ENCODE peak calls at places on chromosomes 16 and 17, in nine cellular contexts. X is Karpas-422, Y is DND-41, J is colonic mucosa, W is A549, D is mucosa of descending colon, B is SK-N-SH, S is RWPE2, P is uterus. C is an unnamed sample.

GRCh38 chr17:82843904-82844640 is 4.2 kb upstream of the ZNF750 start:
- DNase-seq in Y (no peak), W (no peak), J (no peak), B (no peak), D (peak; percentile 18), X (no peak), P (no peak), S (peak; percentile 50), C (no peak)

GRCh38 chr16:89374393-89374948 is 115.9 kb downstream of the ANKRD11 start:
- DNase-seq in B (peak; percentile 79), Y (no peak), S (no peak), P (no peak), D (no peak), J (no peak), X (no peak), W (peak; percentile 31), C (no peak)

GRCh38 chr17:16068323-16068722 is 68.7 kb downstream of the TTC19 start:
- DNase-seq in S (no peak), Y (no peak), P (no peak), X (no peak), J (no peak), W (no peak), B (no peak), D (no peak), C (no peak)

GRCh38 chr16:67164599-67165061 is at the start of gene HSF4:
- DNase-seq in P (no peak), W (no peak), J (peak; percentile 78), Y (no peak), D (peak; percentile 84), S (no peak), X (no peak), B (peak; percentile 81), C (no peak)

GRCh38 chr16:20735504-20735903 is 6.1 kb downstream of the THUMPD1 start:
- DNase-seq in Y (no peak), P (no peak), S (no peak), W (no peak), J (no peak), B (no peak), D (no peak), X (no peak), C (no peak)

GRCh38 chr16:56513972-56514371 is 5.9 kb downstream of the BBS2 start:
- DNase-seq in Y (peak; percentile 59), J (peak; percentile 56), W (peak; percentile 81), D (peak; percentile 30), X (peak; percentile 83), B (peak; percentile 37), S (no peak), P (peak; percentile 49), C (peak; percentile 63)

GRCh38 chr17:2215616-2216364 is 87.8 kb downstream of the SMG6 start:
- DNase-seq in W (no peak), B (peak; percentile 79), J (peak; percentile 57), D (peak; percentile 63), X (peak; percentile 91), P (peak; percentile 89), S (no peak), Y (peak; percentile 92), C (peak; percentile 91)

GRCh38 chr16:87680272-87680644 is 78.0 kb downstream of the JPH3 start:
- DNase-seq in D (no peak), S (no peak), P (no peak), J (no peak), B (no peak), W (no peak), X (no peak), Y (no peak), C (no peak)

GRCh38 chr17:82531431-82531881 is 11.9 kb downstream of the FOXK2 start:
- DNase-seq in B (no peak), X (no peak), P (no peak), Y (no peak), W (no peak), D (no peak), J (no peak), S (no peak), C (no peak)

GRCh38 chr17:65547253-65547670 is 14.2 kb downstream of the AXIN2 start:
- DNase-seq in X (no peak), Y (no peak), D (peak; percentile 90), J (peak; percentile 95), S (no peak), W (peak; percentile 62), P (peak; percentile 58), B (no peak), C (no peak)

GRCh38 chr16:87464691-87465300 is 28.0 kb downstream of the ZCCHC14 start:
- DNase-seq in J (peak; percentile 58), B (peak; percentile 58), X (no peak), S (no peak), P (peak; percentile 80), Y (peak; percentile 28), W (no peak), D (peak; percentile 51), C (peak; percentile 17)

GRCh38 chr17:71801301-71801700 is 319.5 kb upstream of the SOX9 start:
- DNase-seq in Y (no peak), D (no peak), X (no peak), W (no peak), J (no peak), B (no peak), P (no peak), S (no peak), C (no peak)

GRCh38 chr16:15829460-15829859 is 27.4 kb downstream of the MYH11 start:
- DNase-seq in X (no peak), P (peak; percentile 88), Y (no peak), S (no peak), D (peak; percentile 46), J (peak; percentile 34), B (no peak), W (no peak), C (no peak)

GRCh38 chr16:23843143-23843542 is 7.4 kb downstream of the PRKCB start:
- DNase-seq in D (no peak), W (no peak), X (peak; percentile 89), S (no peak), J (no peak), P (no peak), B (no peak), Y (no peak), C (no peak)

DNA sequence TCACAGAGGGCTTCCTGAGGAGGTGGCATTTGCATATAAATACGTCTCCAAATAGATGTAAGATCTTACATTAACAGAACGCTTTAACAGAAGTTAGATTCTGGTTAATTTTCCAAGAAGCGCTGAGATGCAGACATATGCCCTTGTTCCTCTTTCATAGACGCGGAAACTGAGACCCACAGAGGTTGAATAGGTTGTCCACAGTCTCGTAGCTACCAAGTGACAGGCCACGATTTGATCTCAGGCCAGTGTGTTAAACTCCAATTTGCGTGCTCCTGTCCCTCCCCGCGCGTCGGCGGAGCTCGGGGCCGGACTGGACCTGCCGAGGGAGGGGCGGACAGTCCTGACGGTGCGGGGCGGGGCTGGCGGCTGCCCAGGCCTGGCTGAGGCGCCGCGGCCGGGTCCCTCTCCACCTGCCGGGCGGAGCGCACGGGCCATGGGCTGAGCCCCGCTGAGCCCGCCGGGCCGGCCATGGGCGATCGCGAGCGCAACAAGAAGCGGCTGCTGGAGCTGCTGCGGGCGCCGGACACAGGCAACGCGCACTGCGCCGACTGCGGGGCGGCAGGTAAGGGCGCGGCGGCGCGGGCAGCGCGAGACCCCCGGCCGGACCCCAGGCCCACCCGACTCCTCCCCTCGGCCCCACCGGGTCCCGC is at the start of gene ADAP2:
- DNase-seq in Y (no peak), W (peak; percentile 51), P (no peak), D (peak; percentile 83), X (peak; percentile 75), B (peak; percentile 69), S (no peak), J (peak; percentile 62), C (no peak)
- H3K4me3 ChIP-seq in Y (no peak within 1 kb of the TSS), W (peak within 1 kb of the TSS; percentile 62), P (peak within 1 kb of the TSS; percentile 12), D (peak within 1 kb of the TSS; percentile 22), X (peak within 1 kb of the TSS; percentile 64), B (peak within 1 kb of the TSS; percentile 39), S (peak within 1 kb of the TSS; percentile 27), J (peak within 1 kb of the TSS; percentile 59), C (no peak within 1 kb of the TSS)

GRCh38 chr16:61862221-61862620 is 174.0 kb downstream of the CDH8 start:
- DNase-seq in P (no peak), X (no peak), B (no peak), S (no peak), J (no peak), W (no peak), D (no peak), Y (no peak), C (no peak)
- H3K4me3 ChIP-seq in P (no peak overlapping the region), X (no peak overlapping the region), B (no peak overlapping the region), S (no peak overlapping the region), J (no peak overlapping the region), W (no peak overlapping the region), D (no peak overlapping the region), Y (no peak overlapping the region), C (no peak overlapping the region)

DNA sequence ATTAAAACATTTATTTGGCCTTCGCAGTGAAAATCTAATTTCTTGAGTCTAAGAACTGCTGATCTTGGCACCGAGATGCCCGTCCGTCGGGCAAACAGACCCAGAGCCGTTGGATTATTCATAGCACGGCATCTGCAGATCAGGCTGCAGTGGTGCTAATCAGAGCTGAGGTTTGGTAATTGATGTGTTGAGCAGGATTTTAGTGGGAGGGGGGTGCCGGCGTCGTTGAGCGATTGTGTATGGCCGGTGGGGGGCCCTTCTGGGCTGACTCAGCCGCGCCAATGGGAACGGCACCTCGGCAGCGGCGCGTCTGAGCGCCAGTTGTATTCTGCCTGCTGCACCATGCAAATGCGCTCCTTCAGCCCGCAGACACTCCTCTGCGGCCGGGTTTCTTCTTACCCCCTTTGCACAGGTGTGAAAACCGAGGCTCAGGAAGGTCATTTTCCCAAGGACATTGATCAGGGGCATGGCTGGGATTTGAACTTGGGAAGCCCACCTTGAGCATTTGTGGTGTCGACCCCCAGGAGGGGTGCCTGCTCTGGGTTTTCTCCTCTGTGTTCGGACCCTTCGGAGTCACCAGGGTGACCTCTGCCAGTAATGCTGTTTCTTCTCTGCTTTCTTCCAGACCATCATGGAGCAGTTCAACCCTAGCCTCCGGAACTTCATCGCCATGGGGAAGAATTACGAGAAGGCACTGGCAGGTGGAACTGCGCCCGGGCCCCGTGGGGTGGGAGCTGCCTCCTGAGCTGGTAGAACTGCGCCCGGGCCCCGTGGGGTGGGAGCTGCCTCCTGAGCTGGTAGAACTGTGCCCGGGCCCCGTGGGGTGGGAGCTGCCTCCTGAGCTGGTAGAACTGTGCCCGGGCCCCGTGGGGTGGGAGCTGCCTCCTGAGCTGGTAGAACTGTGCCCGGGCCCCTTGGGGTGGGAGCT is 18.4 kb downstream of the BAIAP2 start:
- DNase-seq in J (no peak), P (no peak), S (no peak), B (peak; percentile 65), D (no peak), W (no peak), Y (no peak), X (no peak), C (no peak)
- H3K4me3 ChIP-seq in J (no peak overlapping the region), P (no peak overlapping the region), S (no peak overlapping the region), B (no peak overlapping the region), D (no peak overlapping the region), W (no peak overlapping the region), Y (no peak overlapping the region), X (no peak overlapping the region), C (no peak overlapping the region)

DNA sequence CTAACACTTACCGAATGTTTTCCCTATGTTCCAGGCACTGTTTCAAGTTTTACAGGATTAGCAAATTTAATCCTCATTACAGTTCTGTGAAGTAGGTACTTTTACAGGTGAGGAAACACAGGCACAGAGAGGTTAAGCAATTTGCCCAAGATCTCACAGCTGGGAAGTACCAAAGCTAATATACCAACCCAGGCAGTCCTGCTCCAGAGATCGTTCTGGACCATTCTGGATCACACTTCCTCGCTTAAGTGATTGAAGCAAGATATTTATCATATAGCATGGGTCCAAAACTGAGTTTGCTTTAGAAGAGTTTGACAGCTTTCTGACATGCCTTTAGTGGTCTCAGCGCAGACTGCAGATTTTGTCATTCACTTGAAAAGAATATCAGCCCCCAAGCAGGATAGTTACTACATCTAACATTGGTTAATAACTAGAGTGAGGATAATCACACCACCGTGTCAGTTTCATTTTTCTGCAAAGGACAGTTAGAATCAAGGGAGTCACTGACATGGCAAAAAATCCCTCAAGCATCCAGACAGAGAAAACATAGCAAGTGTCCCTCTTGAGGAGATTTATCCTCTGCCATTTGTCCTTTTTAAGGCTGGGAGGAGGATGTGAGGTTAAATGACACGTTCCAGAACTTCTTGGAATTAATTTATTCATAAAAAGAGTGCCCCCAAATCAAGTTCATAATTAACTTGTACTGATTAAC is 5.1 kb downstream of the HS3ST3B1 start:
- DNase-seq in W (no peak), P (no peak), D (no peak), J (no peak), X (no peak), Y (no peak), B (no peak), S (no peak), C (no peak)
- H3K4me3 ChIP-seq in W (no peak overlapping the region), P (no peak overlapping the region), D (no peak overlapping the region), J (no peak overlapping the region), X (no peak overlapping the region), Y (no peak overlapping the region), B (no peak overlapping the region), S (no peak overlapping the region), C (no peak overlapping the region)